ENCODE peak calls at places on chromosomes 11 and 22, in five cellular contexts. I, U, O, P and E are unnamed samples.

GRCh38 chr11:15327786-15328231 is 213.1 kb downstream of the INSC start:
- DNase-seq in I (peak), U (peak), O (peak), P (no peak), E (no peak)

GRCh38 chr22:27308513-27308912 is 493.0 kb downstream of the MN1 start:
- DNase-seq in I (no peak), U (no peak), O (no peak), P (no peak), E (no peak)

GRCh38 chr11:1936072-1936780 is 10.9 kb upstream of the MRPL23 start:
- DNase-seq in I (no peak), U (no peak), O (peak), P (no peak), E (no peak)

GRCh38 chr11:125346565-125347260 is 149.4 kb downstream of the FEZ1 start:
- DNase-seq in I (no peak), U (no peak), O (no peak), P (no peak), E (no peak)

GRCh38 chr11:120657306-120658070 is 145.9 kb downstream of the GRIK4 start:
- DNase-seq in I (no peak), U (no peak), O (no peak), P (no peak), E (no peak)

GRCh38 chr22:37741312-37741795 is 44.5 kb downstream of the TRIOBP start:
- DNase-seq in I (peak), U (peak), O (peak), P (no peak), E (peak)

GRCh38 chr22:25101986-25102385 is 97.7 kb upstream of the CRYBB3 start:
- DNase-seq in I (no peak), U (no peak), O (no peak), P (no peak), E (no peak)

GRCh38 chr22:25282346-25282670 is 62.9 kb downstream of the CRYBB2 start:
- DNase-seq in I (no peak), U (no peak), O (peak), P (no peak), E (no peak)

GRCh38 chr11:130487390-130488186 is 39.1 kb downstream of the ADAMTS15 start:
- DNase-seq in I (no peak), U (no peak), O (no peak), P (no peak), E (no peak)

GRCh38 chr11:123374622-123374968 is 55.5 kb upstream of the GRAMD1B start:
- DNase-seq in I (no peak), U (no peak), O (no peak), P (no peak), E (no peak)

GRCh38 chr11:1039481-1040427 is 3.2 kb upstream of the MUC6 start:
- DNase-seq in I (no peak), U (peak), O (no peak), P (no peak), E (no peak)

GRCh38 chr11:118295834-118296454 is 8.6 kb upstream of the CD3E start:
- DNase-seq in I (peak), U (peak), O (no peak), P (peak), E (no peak)

GRCh38 chr11:12867531-12867930 is 141.6 kb upstream of the RASSF10 start:
- DNase-seq in I (no peak), U (no peak), O (no peak), P (no peak), E (no peak)

GRCh38 chr11:118171274-118172062 is 5.0 kb downstream of the SCN2B start:
- DNase-seq in I (peak), U (peak), O (peak), P (peak), E (no peak)

GRCh38 chr11:110513521-110514450 is 84.0 kb downstream of the FDX1 start:
- DNase-seq in I (no peak), U (peak), O (no peak), P (no peak), E (no peak)

GRCh38 chr11:13008625-13009475 is at the start of gene RASSF10:
- DNase-seq in I (no peak), U (peak), O (peak), P (no peak), E (no peak)

GRCh38 chr11:122155765-122156527 is 39.9 kb upstream of the BLID start:
- DNase-seq in I (no peak), U (no peak), O (no peak), P (no peak), E (no peak)

GRCh38 chr11:64643258-64643881 is 52.4 kb downstream of the SLC22A12 start:
- DNase-seq in I (no peak), U (no peak), O (peak), P (no peak), E (no peak)

GRCh38 chr11:11640996-11641395 is 19.2 kb upstream of the GALNT18 start:
- DNase-seq in I (no peak), U (no peak), O (no peak), P (no peak), E (no peak)

GRCh38 chr11:36426226-36426848 is 83.7 kb downstream of the TRAF6 start:
- DNase-seq in I (no peak), U (no peak), O (no peak), P (no peak), E (no peak)

GRCh38 chr11:7573193-7573557 is 59.4 kb downstream of the PPFIBP2 start:
- DNase-seq in I (no peak), U (peak), O (no peak), P (no peak), E (no peak)

GRCh38 chr11:59849129-59849528 is 3.8 kb upstream of the CBLIF start:
- DNase-seq in I (no peak), U (no peak), O (no peak), P (no peak), E (no peak)

GRCh38 chr11:64094463-64095223 is 58.9 kb downstream of the FLRT1 start:
- DNase-seq in I (peak), U (peak), O (no peak), P (no peak), E (peak)

GRCh38 chr22:47199949-47200272 is 437.5 kb downstream of the TBC1D22A start:
- DNase-seq in I (no peak), U (no peak), O (no peak), P (no peak), E (no peak)

GRCh38 chr11:17846852-17847453 is 112.4 kb downstream of the KCNC1 start:
- DNase-seq in I (peak), U (peak), O (peak), P (no peak), E (no peak)

GRCh38 chr22:50599816-50600454 is 658 bp upstream of the MAPK8IP2 start:
- DNase-seq in I (peak), U (peak), O (peak), P (peak), E (no peak)

GRCh38 chr11:43756575-43756974 is 76.0 kb downstream of the HSD17B12 start:
- DNase-seq in I (no peak), U (peak), O (no peak), P (no peak), E (no peak)

GRCh38 chr11:117923773-117924172 is 5.4 kb downstream of the TMPRSS13 start:
- DNase-seq in I (no peak), U (no peak), O (no peak), P (no peak), E (no peak)

DNA sequence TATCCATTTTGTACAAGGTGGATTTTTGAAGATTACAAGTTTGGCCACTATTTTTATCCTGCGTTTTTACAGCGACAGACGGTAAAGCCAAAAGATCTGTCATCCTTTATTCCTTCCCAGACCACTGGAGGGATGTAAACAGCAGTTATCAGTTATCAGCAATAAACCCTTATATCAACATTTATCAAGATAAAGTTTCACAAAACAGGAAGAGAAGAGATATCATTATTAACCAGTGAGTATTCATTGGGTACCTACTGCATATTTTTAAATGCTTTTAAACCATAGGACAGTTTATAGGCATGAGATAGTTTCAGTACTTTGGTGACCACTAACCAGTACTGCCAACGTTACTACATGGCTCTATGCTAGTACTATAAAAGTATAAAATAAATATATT is 5.9 kb upstream of the REXO2 start:
- DNase-seq in I (no peak), U (no peak), O (no peak), P (no peak), E (no peak)
- TF ChIP-seq CTCF in I (no peak), U (no peak), O (no peak), P (no peak), E (no peak)

GRCh38 chr11:84642500-84642899 is 984.6 kb downstream of the DLG2 start:
- DNase-seq in I (no peak), U (no peak), O (no peak), P (no peak), E (no peak)
- H3K4me3 ChIP-seq in I (no peak), U (no peak), O (no peak), P (no peak), E (no peak)

GRCh38 chr11:108518581-108518980 is 20.4 kb upstream of the POGLUT3 start:
- DNase-seq in I (no peak), U (no peak), O (no peak), P (no peak), E (no peak)

GRCh38 chr11:108511851-108512474 is 13.8 kb upstream of the POGLUT3 start:
- DNase-seq in I (no peak), U (peak), O (no peak), P (no peak), E (no peak)

GRCh38 chr11:108512706-108513105 is 14.5 kb upstream of the POGLUT3 start:
- DNase-seq in I (no peak), U (no peak), O (no peak), P (no peak), E (no peak)

DNA sequence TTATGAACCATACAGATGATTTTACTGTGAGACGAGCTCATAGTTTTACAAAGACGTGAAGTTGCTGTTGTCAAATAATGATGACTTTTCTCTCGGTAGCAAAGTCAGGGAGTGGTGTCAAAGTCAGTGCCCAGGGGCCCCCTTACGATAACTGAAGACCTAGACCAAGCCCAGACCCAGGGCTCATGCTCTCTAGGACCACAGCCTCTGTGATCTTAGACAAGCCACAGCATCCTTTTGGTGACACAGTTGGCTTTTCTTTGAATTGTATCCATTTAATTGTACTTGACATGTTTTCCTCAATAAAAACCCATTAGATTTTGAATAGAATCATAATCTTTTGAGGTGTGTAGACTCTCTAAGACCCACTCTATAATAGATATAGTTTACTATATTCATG is 17.9 kb upstream of the POGLUT3 start:
- DNase-seq in I (no peak), U (no peak), O (no peak), P (no peak), E (no peak)
- TF ChIP-seq CTCF in I (no peak), U (no peak), O (no peak), P (no peak), E (no peak)

GRCh38 chr11:47377571-47378010 is 756 bp downstream of the SPI1 start:
- DNase-seq in I (peak), U (no peak), O (no peak), P (no peak), E (no peak)
- H3K4me3 ChIP-seq in I (peak), U (no peak), O (no peak), P (no peak), E (no peak)

GRCh38 chr11:8690374-8691342 is 8.1 kb downstream of the RPL27A start:
- DNase-seq in I (no peak), U (no peak), O (no peak), P (no peak), E (no peak)

GRCh38 chr11:8686325-8686724 is 3.7 kb downstream of the RPL27A start:
- DNase-seq in I (no peak), U (no peak), O (no peak), P (no peak), E (no peak)

GRCh38 chr11:8689726-8690255 is 7.2 kb downstream of the RPL27A start:
- DNase-seq in I (no peak), U (no peak), O (no peak), P (no peak), E (no peak)

GRCh38 chr11:8685820-8686219 is 3.2 kb downstream of the RPL27A start:
- DNase-seq in I (no peak), U (no peak), O (no peak), P (no peak), E (no peak)

DNA sequence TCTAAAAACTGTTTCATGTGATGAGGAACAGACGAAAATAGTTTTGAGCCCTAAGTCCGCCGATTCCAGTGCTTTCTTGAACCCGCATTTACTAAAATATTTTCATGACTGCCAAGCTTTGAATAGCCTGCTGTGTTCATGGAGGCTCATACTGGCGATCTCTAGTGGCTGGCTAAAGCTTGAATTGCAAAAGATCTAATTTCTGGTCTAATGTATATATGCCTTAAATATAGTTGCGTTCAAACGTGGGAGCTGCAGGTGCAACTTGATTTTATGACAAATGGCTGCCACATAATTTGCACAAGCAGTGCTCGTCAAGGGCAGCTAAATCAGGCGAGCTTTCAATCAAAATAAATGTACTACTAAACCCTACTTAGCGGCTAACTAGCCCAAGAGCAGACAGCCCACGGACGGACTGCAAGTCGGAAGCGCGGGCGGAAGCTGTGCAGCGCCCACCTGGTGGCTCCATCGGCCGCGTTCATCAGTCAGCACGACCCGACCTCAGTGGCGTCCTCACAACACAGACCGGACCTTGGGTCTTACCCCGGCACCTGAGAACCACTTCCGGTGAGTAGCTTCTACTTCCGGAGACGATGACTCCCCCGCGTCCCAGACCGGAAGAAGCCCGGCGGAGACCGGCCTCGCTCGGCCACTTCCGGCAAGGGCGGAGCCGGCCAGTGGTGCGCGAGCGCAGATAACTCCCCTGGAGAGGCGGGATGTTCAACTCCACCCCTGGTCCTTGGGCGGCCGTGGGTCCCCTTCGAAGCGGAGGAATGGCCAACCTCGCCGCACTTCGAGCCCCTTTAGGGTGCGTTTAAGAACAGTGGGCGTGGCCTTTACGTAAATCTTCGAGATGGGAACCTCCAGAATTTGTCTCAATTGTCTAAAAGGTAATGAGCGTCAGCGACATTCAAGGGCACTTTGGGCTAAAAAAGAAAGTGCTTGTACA is 6.1 kb downstream of the RPL27A start:
- DNase-seq in I (peak), U (peak), O (peak), P (peak), E (peak)
- TF ChIP-seq CTCF in I (no peak), U (peak), O (peak), P (no peak), E (no peak)